ENCODE peak calls at places on chromosome 22, in four cellular contexts. H is progenitor cell of endocrine pancreas, C is adrenal gland, G is Calu3. N is an unnamed sample.

GRCh38 chr22:33793464-33793863 is 126.8 kb downstream of the LARGE1 start:
- DNase-seq in H (no peak), C (no peak), G (no peak), N (no peak)

GRCh38 chr22:49943771-49944398 is 16.7 kb upstream of the PIM3 start:
- DNase-seq in H (no peak), C (no peak), G (no peak), N (no peak)

GRCh38 chr22:17436382-17436951 is 67.2 kb downstream of the CECR2 start:
- DNase-seq in H (no peak), C (no peak), G (no peak), N (no peak)

GRCh38 chr22:35134637-35135036 is 68.7 kb downstream of the ISX start:
- DNase-seq in H (no peak), C (no peak), G (no peak), N (no peak)

GRCh38 chr22:24925586-24926427 is 20.7 kb downstream of the LHFPL7 start:
- DNase-seq in H (no peak), C (no peak), G (no peak), N (no peak)

GRCh38 chr22:32327596-32328171 is 30.0 kb upstream of the RFPL3 start:
- DNase-seq in H (no peak), C (no peak), G (no peak), N (no peak)

GRCh38 chr22:29393019-29393608 is 4.7 kb upstream of the AP1B1 start:
- DNase-seq in H (no peak), C (peak), G (peak), N (no peak)

GRCh38 chr22:48188211-48188845 is 1425.9 kb downstream of the TBC1D22A start:
- DNase-seq in H (no peak), C (no peak), G (no peak), N (no peak)

GRCh38 chr22:26848244-26848920 is 191.0 kb downstream of the MIAT start:
- DNase-seq in H (no peak), C (no peak), G (peak), N (no peak)

GRCh38 chr22:47879346-47879745 is 1116.9 kb downstream of the TBC1D22A start:
- DNase-seq in H (no peak), C (no peak), G (no peak), N (no peak)

GRCh38 chr22:24189249-24190158 is 8.2 kb downstream of the SUSD2 start:
- DNase-seq in H (peak), C (peak), G (peak), N (peak)

GRCh38 chr22:27170491-27170890 is 513.1 kb downstream of the MIAT start:
- DNase-seq in H (no peak), C (peak), G (peak), N (no peak)

GRCh38 chr22:32354360-32355351 is 3.0 kb upstream of the RFPL3 start:
- DNase-seq in H (no peak), C (no peak), G (no peak), N (no peak)

GRCh38 chr22:20937794-20938148 is 20.6 kb downstream of the CRKL start:
- DNase-seq in H (no peak), C (no peak), G (no peak), N (no peak)

GRCh38 chr22:35126993-35127392 is 61.0 kb downstream of the ISX start:
- DNase-seq in H (no peak), C (no peak), G (no peak), N (no peak)

GRCh38 chr22:33350961-33351360 is 292.8 kb upstream of the SYN3 start:
- DNase-seq in H (no peak), C (no peak), G (no peak), N (no peak)

GRCh38 chr22:36432592-36433317 is 45.0 kb upstream of the MYH9 start:
- DNase-seq in H (no peak), C (no peak), G (no peak), N (no peak)

GRCh38 chr22:38943882-38944281 is 13.5 kb upstream of the APOBEC3A start:
- DNase-seq in H (no peak), C (no peak), G (no peak), N (no peak)

GRCh38 chr22:17369553-17370035 is 334 bp downstream of the CECR2 start:
- DNase-seq in H (peak), C (no peak), G (no peak), N (peak)

GRCh38 chr22:28014141-28015055 is 95.3 kb upstream of the PITPNB start:
- DNase-seq in H (no peak), C (no peak), G (no peak), N (peak)

GRCh38 chr22:21797444-21798221 is 62.0 kb upstream of the YPEL1 start:
- DNase-seq in H (no peak), C (no peak), G (no peak), N (no peak)

GRCh38 chr22:37032535-37033460 is 13.3 kb downstream of the MPST start:
- DNase-seq in H (peak), C (no peak), G (peak), N (no peak)

GRCh38 chr22:37515902-37516301 is 3.3 kb downstream of the CARD10 start:
- DNase-seq in H (no peak), C (no peak), G (no peak), N (no peak)

DNA sequence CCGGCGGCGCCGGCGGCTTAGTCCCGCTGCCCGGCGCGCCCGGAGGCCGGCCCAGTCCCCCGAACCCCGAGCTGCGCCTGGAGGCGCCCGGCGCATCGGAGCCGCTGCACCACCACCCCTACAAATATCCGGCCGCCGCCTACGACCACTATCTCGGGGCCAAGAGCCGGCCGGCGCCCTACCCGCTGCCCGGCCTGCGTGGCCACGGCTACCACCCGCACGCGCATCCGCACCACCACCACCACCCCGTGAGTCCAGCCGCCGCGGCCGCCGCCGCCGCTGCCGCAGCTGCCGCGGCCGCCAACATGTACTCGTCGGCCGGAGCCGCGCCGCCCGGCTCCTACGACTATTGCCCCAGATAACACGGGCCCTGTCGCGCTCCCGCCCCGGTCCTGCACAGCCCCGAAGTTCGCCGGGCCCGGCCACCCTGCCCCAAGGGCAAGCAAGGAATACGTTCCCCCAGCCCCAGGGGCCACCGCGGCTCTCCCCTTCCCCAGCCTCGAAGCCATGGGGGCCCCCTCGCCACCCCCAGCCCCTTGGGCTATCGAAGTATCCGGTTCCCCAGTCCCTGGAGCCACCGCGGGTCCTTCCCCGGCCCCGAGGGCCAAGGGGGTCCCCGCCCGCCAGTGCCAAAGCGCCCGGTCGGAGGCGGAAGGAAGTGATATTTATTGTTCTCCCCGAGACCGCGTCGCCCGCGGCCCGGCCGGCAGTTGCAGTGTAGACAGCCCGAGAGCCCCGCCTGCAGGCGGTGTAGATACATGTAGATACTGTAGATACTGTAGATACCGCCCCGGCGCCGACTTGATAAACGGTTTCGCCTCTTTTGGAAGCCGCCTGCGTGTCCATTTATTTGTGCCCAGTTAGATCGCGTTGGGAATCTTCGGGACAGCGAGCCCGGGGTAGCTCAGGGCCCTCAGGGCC is 6.2 kb downstream of the TBX1 start:
- DNase-seq in H (no peak), C (no peak), G (peak), N (peak)
- TF ChIP-seq CTCF in H (peak), C (no peak), G (peak), N (no peak)

GRCh38 chr22:44003776-44004460 is 20.2 kb upstream of the PARVB start:
- DNase-seq in H (no peak), C (no peak), G (no peak), N (no peak)
- TF ChIP-seq CTCF in H (no peak), C (no peak), G (no peak), N (no peak)

GRCh38 chr22:41091139-41092022 is 1.0 kb upstream of the EP300 start:
- DNase-seq in H (peak), C (peak), G (peak), N (peak)

GRCh38 chr22:41092847-41093371 is 517 bp downstream of the EP300 start:
- DNase-seq in H (no peak), C (peak), G (peak), N (peak)

GRCh38 chr22:41094036-41094435 is 1.6 kb downstream of the EP300 start:
- DNase-seq in H (no peak), C (no peak), G (no peak), N (peak)

GRCh38 chr22:41096391-41096790 is 4.0 kb downstream of the EP300 start:
- DNase-seq in H (no peak), C (no peak), G (no peak), N (no peak)

DNA sequence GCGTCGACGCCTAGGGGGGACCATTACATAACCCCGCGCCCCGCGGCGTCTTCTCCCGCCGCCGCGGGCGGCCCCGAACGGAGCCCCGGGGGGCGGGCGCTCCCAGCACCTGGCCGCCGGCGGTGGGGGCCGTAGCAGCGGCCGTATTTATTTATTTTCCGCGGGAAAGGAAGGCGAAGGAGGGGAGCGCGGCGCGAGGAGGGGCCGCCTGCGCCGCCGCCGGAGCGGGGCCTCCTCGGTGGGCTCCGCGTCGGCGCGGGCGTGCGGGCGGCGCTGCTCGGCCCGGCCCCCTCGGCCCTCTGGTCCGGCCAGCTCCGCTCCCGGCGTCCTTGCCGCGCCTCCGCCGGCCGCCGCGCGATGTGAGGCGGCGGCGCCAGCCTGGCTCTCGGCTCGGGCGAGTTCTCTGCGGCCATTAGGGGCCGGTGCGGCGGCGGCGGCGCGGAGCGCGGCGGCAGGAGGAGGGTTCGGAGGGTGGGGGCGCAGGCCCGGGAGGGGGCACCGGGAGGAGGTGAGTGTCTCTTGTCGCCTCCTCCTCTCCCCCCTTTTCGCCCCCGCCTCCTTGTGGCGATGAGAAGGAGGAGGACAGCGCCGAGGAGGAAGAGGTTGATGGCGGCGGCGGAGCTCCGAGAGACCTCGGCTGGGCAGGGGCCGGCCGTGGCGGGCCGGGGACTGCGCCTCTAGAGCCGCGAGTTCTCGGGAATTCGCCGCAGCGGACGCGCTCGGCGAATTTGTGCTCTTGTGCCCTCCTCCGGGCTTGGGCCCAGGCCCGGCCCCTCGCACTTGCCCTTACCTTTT is at the start of gene EP300:
- DNase-seq in H (peak), C (peak), G (peak), N (peak)
- TF ChIP-seq CTCF in H (peak), C (peak), G (peak), N (peak)

GRCh38 chr22:41966607-41967240 is 2.5 kb upstream of the SEPTIN3 start:
- DNase-seq in H (no peak), C (peak), G (peak), N (no peak)
- TF ChIP-seq CTCF in H (no peak), C (peak), G (no peak), N (no peak)

GRCh38 chr22:43889366-43890253 is 2.2 kb downstream of the PNPLA5 start:
- DNase-seq in H (no peak), C (peak), G (no peak), N (no peak)
- TF ChIP-seq CTCF in H (no peak), C (no peak), G (no peak), N (no peak)

GRCh38 chr22:46349238-46349637 is 13.7 kb downstream of the TRMU start:
- DNase-seq in H (no peak), C (no peak), G (no peak), N (no peak)
- TF ChIP-seq CTCF in H (no peak), C (no peak), G (no peak), N (no peak)

N was measured in glutamatergic neuron.